ENCODE peak calls at places on chromosomes 3 and 15, in four cellular contexts. O, C, V and G are unnamed samples.

GRCh38 chr3:21662403-21662802 is 88.6 kb downstream of the ZNF385D start:
- DNase-seq in O (no peak), C (no peak), V (no peak), G (no peak)

GRCh38 chr3:172106037-172106559 is 66.7 kb downstream of the FNDC3B start:
- DNase-seq in O (no peak), C (no peak), V (no peak), G (no peak)

GRCh38 chr3:156831006-156831405 is 4.9 kb downstream of the LEKR1 start:
- DNase-seq in O (no peak), C (no peak), V (no peak), G (no peak)

GRCh38 chr15:80958818-80959495 is 30.7 kb downstream of the MESD start:
- DNase-seq in O (no peak), C (no peak), V (no peak), G (no peak)

GRCh38 chr3:44665173-44665572 is 16.6 kb downstream of the ZNF35 start:
- DNase-seq in O (no peak), C (no peak), V (no peak), G (no peak)

GRCh38 chr3:129507181-129507831 is 21.1 kb upstream of the RHO start:
- DNase-seq in O (no peak), C (no peak), V (no peak), G (no peak)

GRCh38 chr15:53114960-53115359 is 324.8 kb upstream of the ONECUT1 start:
- DNase-seq in O (no peak), C (no peak), V (no peak), G (no peak)

GRCh38 chr3:13073976-13074375 is 747 bp upstream of the IQSEC1 start:
- DNase-seq in O (no peak), C (no peak), V (no peak), G (no peak)

GRCh38 chr3:157488144-157488543 is 15.1 kb downstream of the VEPH1 start:
- DNase-seq in O (no peak), C (no peak), V (no peak), G (no peak)

GRCh38 chr3:30245805-30246622 is 360.4 kb upstream of the TGFBR2 start:
- DNase-seq in O (no peak), C (no peak), V (no peak), G (no peak)

GRCh38 chr3:99877180-99877579 is 59.5 kb downstream of the CMSS1 start:
- DNase-seq in O (no peak), C (no peak), V (no peak), G (no peak)

GRCh38 chr15:64112077-64112772 is 16.4 kb downstream of the SNX1 start:
- DNase-seq in O (no peak), C (no peak), V (no peak), G (no peak)

GRCh38 chr15:63246691-63247464 is 30.5 kb upstream of the APH1B start:
- DNase-seq in O (no peak), C (no peak), V (no peak), G (no peak)

GRCh38 chr15:50075292-50075691 is 43.7 kb downstream of the ATP8B4 start:
- DNase-seq in O (no peak), C (no peak), V (no peak), G (no peak)

GRCh38 chr3:123638936-123639680 is 54.3 kb upstream of the HACD2 start:
- DNase-seq in O (no peak), C (no peak), V (no peak), G (no peak)

GRCh38 chr3:13039286-13039896 is 33.8 kb downstream of the IQSEC1 start:
- DNase-seq in O (no peak), C (no peak), V (no peak), G (no peak)

GRCh38 chr3:196518999-196519737 is 4.0 kb upstream of the SMCO1 start:
- DNase-seq in O (no peak), C (peak; percentile 75), V (peak; percentile 86), G (peak; percentile 34)

GRCh38 chr3:170189396-170190256 is 8.1 kb upstream of the PHC3 start:
- DNase-seq in O (no peak), C (no peak), V (no peak), G (no peak)
- TF ChIP-seq CTCF in O (no peak), C (no peak), V (no peak), G (no peak)

GRCh38 chr3:7469866-7470265 is 609.0 kb downstream of the GRM7 start:
- DNase-seq in O (no peak), C (no peak), V (no peak), G (no peak)
- H3K4me3 ChIP-seq in O (no peak overlapping the region), C (no peak overlapping the region), V (no peak overlapping the region), G (no peak overlapping the region)

GRCh38 chr3:182904164-182904563 is 76.2 kb downstream of the DCUN1D1 start:
- DNase-seq in O (no peak), C (no peak), V (no peak), G (no peak)
- TF ChIP-seq CTCF in O (peak; percentile 28), C (no peak), V (peak; percentile 40), G (no peak)

GRCh38 chr3:48555949-48556795 is 431 bp downstream of the PFKFB4 start:
- DNase-seq in O (no peak), C (no peak), V (no peak), G (no peak)

GRCh38 chr3:48560648-48561018 is 2.9 kb downstream of the UCN2 start:
- DNase-seq in O (no peak), C (no peak), V (no peak), G (no peak)

GRCh38 chr3:48561045-48561736 is 2.4 kb downstream of the UCN2 start:
- DNase-seq in O (no peak), C (peak; percentile 81), V (no peak), G (no peak)

GRCh38 chr3:48556796-48557626 is at the start of gene PFKFB4:
- DNase-seq in O (peak; percentile 98), C (peak; percentile 99), V (peak; percentile 99), G (peak; percentile 98)

GRCh38 chr3:48558446-48559134 is 2.0 kb upstream of the PFKFB4 start:
- DNase-seq in O (no peak), C (peak; percentile 89), V (no peak), G (no peak)
- H3K4me3 ChIP-seq in O (no peak overlapping the region), C (no peak overlapping the region), V (no peak overlapping the region), G (no peak overlapping the region)

GRCh38 chr3:29153811-29154210 is 127.1 kb upstream of the RBMS3 start:
- DNase-seq in O (no peak), C (no peak), V (no peak), G (no peak)

GRCh38 chr3:29156071-29156715 is 124.7 kb upstream of the RBMS3 start:
- DNase-seq in O (no peak), C (no peak), V (no peak), G (no peak)

DNA sequence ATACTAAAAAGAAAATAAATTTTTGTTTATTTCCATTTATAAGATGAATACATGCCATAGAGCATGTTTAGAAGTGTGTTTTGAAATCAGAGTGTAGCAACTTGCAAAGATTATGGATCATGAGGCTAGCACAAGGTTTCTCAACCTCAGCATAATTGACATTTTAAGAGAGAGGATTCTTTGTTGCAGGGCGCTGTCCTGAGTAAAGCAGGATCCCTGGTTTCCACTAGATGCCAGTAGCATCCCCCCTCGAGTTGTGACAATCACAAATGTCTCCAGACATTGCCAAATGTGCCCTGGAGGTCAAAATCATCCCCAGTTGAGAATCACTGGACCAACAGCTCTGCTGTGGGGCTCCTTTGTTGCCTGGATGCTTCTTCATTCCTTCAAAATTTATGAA is 128.5 kb upstream of the RBMS3 start:
- DNase-seq in O (no peak), C (no peak), V (no peak), G (no peak)
- TF ChIP-seq CTCF in O (no peak), C (no peak), V (peak; percentile 16), G (no peak)

DNA sequence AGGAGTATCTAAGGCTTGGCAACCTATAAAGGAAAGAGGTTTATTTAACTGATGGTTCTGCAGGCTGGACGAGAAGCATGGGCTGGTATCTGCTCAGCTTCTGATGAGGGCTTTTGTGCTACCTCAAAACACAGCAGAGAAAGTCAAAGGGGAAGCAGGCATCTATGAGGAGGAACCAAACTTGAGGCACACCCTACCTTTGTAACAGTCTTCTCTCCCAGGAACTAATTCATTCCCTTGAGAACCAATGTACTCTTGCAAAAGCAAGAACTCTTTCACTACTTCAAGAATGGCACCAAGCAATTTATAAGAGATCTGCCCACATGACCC is 109.0 kb downstream of the CGGBP1 start:
- DNase-seq in O (no peak), C (no peak), V (no peak), G (no peak)
- H3K4me3 ChIP-seq in O (no peak overlapping the region), C (no peak overlapping the region), V (no peak overlapping the region), G (no peak overlapping the region)

DNA sequence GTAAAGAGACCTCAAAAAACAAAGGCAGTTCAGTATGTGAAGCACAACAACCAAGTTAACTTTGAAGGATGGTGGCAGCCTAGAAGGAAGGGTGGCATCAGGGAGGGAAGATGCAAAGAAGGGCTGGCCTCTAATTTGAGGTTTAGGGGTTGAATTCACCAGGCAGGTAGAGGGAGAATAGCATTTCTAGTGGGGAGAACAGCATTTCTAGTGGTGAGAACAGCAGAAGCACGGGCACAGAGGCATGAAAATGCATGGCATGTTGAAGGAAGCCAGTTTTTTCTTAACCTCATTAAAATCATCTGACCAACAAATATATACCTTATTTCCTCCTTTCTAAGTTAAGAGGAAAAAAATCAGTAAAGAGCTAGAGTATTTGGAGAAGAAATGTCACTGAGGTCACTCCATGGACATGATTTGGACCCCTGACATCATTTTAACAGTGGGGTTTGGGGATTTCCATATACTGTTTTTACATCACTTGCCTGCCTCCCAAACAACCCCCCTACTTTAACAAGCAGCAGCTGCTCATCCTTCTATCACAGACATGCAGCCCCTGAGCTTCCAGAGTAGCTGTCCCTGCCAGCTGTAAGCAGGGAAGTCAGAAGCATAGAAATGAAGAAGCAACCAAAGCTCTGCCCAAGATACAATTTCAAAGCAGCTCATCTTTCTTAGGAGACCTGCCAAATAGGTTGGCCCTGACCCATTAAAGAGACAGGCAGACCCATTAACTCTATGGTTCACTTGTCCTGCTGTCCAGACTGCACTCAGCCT is 2.4 kb upstream of the POPDC2 start:
- DNase-seq in O (no peak), C (no peak), V (no peak), G (no peak)
- TF ChIP-seq CTCF in O (peak; percentile 40), C (no peak), V (no peak), G (peak; percentile 19)

GRCh38 chr15:44195151-44195740 is at the start of gene FRMD5:
- DNase-seq in O (peak; percentile 92), C (peak; percentile 86), V (peak; percentile 97), G (peak; percentile 79)
- H3K4me3 ChIP-seq in O (peak within 1 kb of the TSS; percentile 76), C (peak within 1 kb of the TSS; percentile 52), V (peak within 1 kb of the TSS; percentile 59), G (peak within 1 kb of the TSS; percentile 67)

GRCh38 chr15:28975766-28976179 is 90.0 kb downstream of the APBA2 start:
- DNase-seq in O (no peak), C (no peak), V (peak; percentile 39), G (no peak)
- TF ChIP-seq CTCF in O (peak; percentile 75), C (peak; percentile 72), V (peak; percentile 94), G (peak; percentile 83)